ENCODE peak calls at places on chromosome 19, in four cellular contexts. H is uterus; W is central memory CD4-positive, alpha-beta T cell; S is G401. Y is an unnamed sample.
A peak's percentile ranks its signal among the peaks of the same experiment; 100 is the strongest.

GRCh38 chr19:50893047-50893737 is 18.0 kb downstream of the KLK4 start:
- DNase-seq in H (no peak), W (no peak), S (no peak), Y (no peak)

GRCh38 chr19:47427241-47428176 is 8.2 kb upstream of the MEIS3 start:
- DNase-seq in H (peak; percentile 81), W (peak; percentile 57), S (peak; percentile 84), Y (peak; percentile 70)

GRCh38 chr19:6774821-6775707 is 2.6 kb downstream of the VAV1 start:
- DNase-seq in H (no peak), W (no peak), S (no peak), Y (no peak)

GRCh38 chr19:41616785-41617621 is 9.9 kb downstream of the CEACAM4 start:
- DNase-seq in H (no peak), W (no peak), S (no peak), Y (peak; percentile 31)

GRCh38 chr19:6056801-6057650 is 53.3 kb downstream of the RFX2 start:
- DNase-seq in H (peak; percentile 91), W (peak; percentile 28), S (peak; percentile 85), Y (peak; percentile 87)

GRCh38 chr19:21856751-21857150 is 20.8 kb upstream of the ZNF43 start:
- DNase-seq in H (no peak), W (no peak), S (no peak), Y (no peak)

GRCh38 chr19:37936166-37936565 is 29.2 kb downstream of the SIPA1L3 start:
- DNase-seq in H (no peak), W (no peak), S (no peak), Y (no peak)

GRCh38 chr19:30703645-30704044 is 331.5 kb downstream of the ZNF536 start:
- DNase-seq in H (no peak), W (no peak), S (no peak), Y (no peak)

GRCh38 chr19:34269968-34270621 is 15.7 kb downstream of the GARRE1 start:
- DNase-seq in H (peak; percentile 65), W (peak; percentile 92), S (peak; percentile 36), Y (peak; percentile 56)

GRCh38 chr19:9865732-9866627 is 30.9 kb downstream of the PIN1 start:
- DNase-seq in H (no peak), W (peak; percentile 70), S (peak; percentile 78), Y (no peak)

GRCh38 chr19:52570005-52570861 is at the start of gene ZNF701:
- DNase-seq in H (peak; percentile 96), W (peak; percentile 92), S (peak; percentile 96), Y (peak; percentile 95)

GRCh38 chr19:51904331-51905165 is at the start of gene ZNF649:
- DNase-seq in H (peak; percentile 68), W (peak; percentile 73), S (peak; percentile 89), Y (peak; percentile 95)

GRCh38 chr19:40612831-40613668 is 11.9 kb downstream of the LTBP4 start:
- DNase-seq in H (peak; percentile 67), W (peak; percentile 39), S (no peak), Y (peak; percentile 62)